ENCODE peak calls at places on chromosome 14, in seven cellular contexts. One of them, this sample, is unnamed.

GRCh38 chr14:74522740-74523139 is 29.2 kb downstream of the ISCA2 start:
- DNase-seq in Kasumi-1: no peak
- DNase-seq in MCF 10A: no peak
- DNase-seq in caudate nucleus: no peak
- DNase-seq in activated CD8-positive, alpha-beta memory T cell treated with anti-CD3 and anti-CD28 coated beads for 48 hours: no peak
- DNase-seq in nephron progenitor cell: no peak
- DNase-seq in hypothalamus: no peak
- DNase-seq in this sample: no peak

GRCh38 chr14:54857830-54858269 is 44.8 kb downstream of the GCH1 start:
- DNase-seq in Kasumi-1: peak; percentile 18
- DNase-seq in MCF 10A: no peak
- DNase-seq in caudate nucleus: no peak
- DNase-seq in activated CD8-positive, alpha-beta memory T cell treated with anti-CD3 and anti-CD28 coated beads for 48 hours: no peak
- DNase-seq in nephron progenitor cell: no peak
- DNase-seq in hypothalamus: no peak
- DNase-seq in this sample: no peak

GRCh38 chr14:70515796-70516195 is 19.0 kb downstream of the ADAM20 start:
- DNase-seq in Kasumi-1: no peak
- DNase-seq in MCF 10A: no peak
- DNase-seq in caudate nucleus: no peak
- DNase-seq in activated CD8-positive, alpha-beta memory T cell treated with anti-CD3 and anti-CD28 coated beads for 48 hours: no peak
- DNase-seq in nephron progenitor cell: no peak
- DNase-seq in hypothalamus: no peak
- DNase-seq in this sample: no peak

GRCh38 chr14:49865431-49865859 is 12.9 kb upstream of the NEMF start:
- DNase-seq in Kasumi-1: peak; percentile 55
- DNase-seq in MCF 10A: peak; percentile 74
- DNase-seq in caudate nucleus: peak; percentile 60
- DNase-seq in activated CD8-positive, alpha-beta memory T cell treated with anti-CD3 and anti-CD28 coated beads for 48 hours: peak; percentile 36
- DNase-seq in nephron progenitor cell: peak; percentile 87
- DNase-seq in hypothalamus: peak; percentile 33
- DNase-seq in this sample: peak; percentile 82

GRCh38 chr14:94904636-94905035 is 134.7 kb upstream of the GSC start:
- DNase-seq in Kasumi-1: no peak
- DNase-seq in MCF 10A: no peak
- DNase-seq in caudate nucleus: no peak
- DNase-seq in activated CD8-positive, alpha-beta memory T cell treated with anti-CD3 and anti-CD28 coated beads for 48 hours: no peak
- DNase-seq in nephron progenitor cell: no peak
- DNase-seq in hypothalamus: no peak
- DNase-seq in this sample: no peak

GRCh38 chr14:51730094-51730493 is 78.4 kb downstream of the FRMD6 start:
- DNase-seq in Kasumi-1: no peak
- DNase-seq in MCF 10A: no peak
- DNase-seq in caudate nucleus: no peak
- DNase-seq in activated CD8-positive, alpha-beta memory T cell treated with anti-CD3 and anti-CD28 coated beads for 48 hours: no peak
- DNase-seq in nephron progenitor cell: no peak
- DNase-seq in hypothalamus: no peak
- DNase-seq in this sample: no peak

GRCh38 chr14:104935026-104935650 is 10.5 kb downstream of the PLD4 start:
- DNase-seq in Kasumi-1: no peak
- DNase-seq in MCF 10A: peak; percentile 14
- DNase-seq in caudate nucleus: no peak
- DNase-seq in activated CD8-positive, alpha-beta memory T cell treated with anti-CD3 and anti-CD28 coated beads for 48 hours: no peak
- DNase-seq in nephron progenitor cell: no peak
- DNase-seq in hypothalamus: no peak
- DNase-seq in this sample: no peak

GRCh38 chr14:73719791-73720190 is 5.6 kb upstream of the PNMA1 start:
- DNase-seq in Kasumi-1: no peak
- DNase-seq in MCF 10A: no peak
- DNase-seq in caudate nucleus: no peak
- DNase-seq in activated CD8-positive, alpha-beta memory T cell treated with anti-CD3 and anti-CD28 coated beads for 48 hours: no peak
- DNase-seq in nephron progenitor cell: no peak
- DNase-seq in hypothalamus: no peak
- DNase-seq in this sample: no peak

GRCh38 chr14:78486621-78487020 is 316.4 kb downstream of the NRXN3 start:
- DNase-seq in Kasumi-1: no peak
- DNase-seq in MCF 10A: no peak
- DNase-seq in caudate nucleus: no peak
- DNase-seq in activated CD8-positive, alpha-beta memory T cell treated with anti-CD3 and anti-CD28 coated beads for 48 hours: no peak
- DNase-seq in nephron progenitor cell: no peak
- DNase-seq in hypothalamus: no peak
- DNase-seq in this sample: no peak

GRCh38 chr14:56996721-56997399 is 186.6 kb upstream of the OTX2 start:
- DNase-seq in Kasumi-1: no peak
- DNase-seq in MCF 10A: no peak
- DNase-seq in caudate nucleus: no peak
- DNase-seq in activated CD8-positive, alpha-beta memory T cell treated with anti-CD3 and anti-CD28 coated beads for 48 hours: no peak
- DNase-seq in nephron progenitor cell: no peak
- DNase-seq in hypothalamus: no peak
- DNase-seq in this sample: no peak

GRCh38 chr14:96201157-96201556 is 3.5 kb upstream of the BDKRB2 start:
- DNase-seq in Kasumi-1: no peak
- DNase-seq in MCF 10A: no peak
- DNase-seq in caudate nucleus: no peak
- DNase-seq in activated CD8-positive, alpha-beta memory T cell treated with anti-CD3 and anti-CD28 coated beads for 48 hours: no peak
- DNase-seq in nephron progenitor cell: no peak
- DNase-seq in hypothalamus: no peak
- DNase-seq in this sample: no peak

GRCh38 chr14:87343641-87344040 is 649.3 kb downstream of the GALC start:
- DNase-seq in Kasumi-1: no peak
- DNase-seq in MCF 10A: peak; percentile 10
- DNase-seq in caudate nucleus: no peak
- DNase-seq in activated CD8-positive, alpha-beta memory T cell treated with anti-CD3 and anti-CD28 coated beads for 48 hours: no peak
- DNase-seq in nephron progenitor cell: no peak
- DNase-seq in hypothalamus: no peak
- DNase-seq in this sample: no peak

GRCh38 chr14:58963873-58964597 is 224.4 kb upstream of the DAAM1 start:
- DNase-seq in Kasumi-1: no peak
- DNase-seq in MCF 10A: no peak
- DNase-seq in caudate nucleus: no peak
- DNase-seq in activated CD8-positive, alpha-beta memory T cell treated with anti-CD3 and anti-CD28 coated beads for 48 hours: no peak
- DNase-seq in nephron progenitor cell: no peak
- DNase-seq in hypothalamus: no peak
- DNase-seq in this sample: no peak

GRCh38 chr14:69346710-69347109 is 51.4 kb downstream of the ERH start:
- DNase-seq in Kasumi-1: no peak
- DNase-seq in MCF 10A: peak; percentile 38
- DNase-seq in caudate nucleus: no peak
- DNase-seq in activated CD8-positive, alpha-beta memory T cell treated with anti-CD3 and anti-CD28 coated beads for 48 hours: no peak
- DNase-seq in nephron progenitor cell: peak; percentile 75
- DNase-seq in hypothalamus: no peak
- DNase-seq in this sample: peak; percentile 79

GRCh38 chr14:91281346-91281745 is 36.8 kb upstream of the GPR68 start:
- DNase-seq in Kasumi-1: no peak
- DNase-seq in MCF 10A: peak; percentile 66
- DNase-seq in caudate nucleus: peak; percentile 37
- DNase-seq in activated CD8-positive, alpha-beta memory T cell treated with anti-CD3 and anti-CD28 coated beads for 48 hours: no peak
- DNase-seq in nephron progenitor cell: no peak
- DNase-seq in hypothalamus: no peak
- DNase-seq in this sample: no peak

GRCh38 chr14:78070344-78070743 is 99.8 kb upstream of the NRXN3 start:
- DNase-seq in Kasumi-1: no peak
- DNase-seq in MCF 10A: no peak
- DNase-seq in caudate nucleus: no peak
- DNase-seq in activated CD8-positive, alpha-beta memory T cell treated with anti-CD3 and anti-CD28 coated beads for 48 hours: no peak
- DNase-seq in nephron progenitor cell: no peak
- DNase-seq in hypothalamus: no peak
- DNase-seq in this sample: no peak

GRCh38 chr14:72000907-72001306 is 68.7 kb downstream of the RGS6 start:
- DNase-seq in Kasumi-1: no peak
- DNase-seq in MCF 10A: no peak
- DNase-seq in caudate nucleus: no peak
- DNase-seq in activated CD8-positive, alpha-beta memory T cell treated with anti-CD3 and anti-CD28 coated beads for 48 hours: no peak
- DNase-seq in nephron progenitor cell: no peak
- DNase-seq in hypothalamus: peak; percentile 53
- DNase-seq in this sample: no peak

GRCh38 chr14:24137529-24138395 is 1.8 kb downstream of the PSME1 start:
- DNase-seq in Kasumi-1: no peak
- DNase-seq in MCF 10A: no peak
- DNase-seq in caudate nucleus: no peak
- DNase-seq in activated CD8-positive, alpha-beta memory T cell treated with anti-CD3 and anti-CD28 coated beads for 48 hours: no peak
- DNase-seq in nephron progenitor cell: no peak
- DNase-seq in hypothalamus: no peak
- DNase-seq in this sample: no peak

GRCh38 chr14:104268725-104269436 is 130.5 kb downstream of the KIF26A start:
- DNase-seq in Kasumi-1: no peak
- DNase-seq in MCF 10A: no peak
- DNase-seq in caudate nucleus: no peak
- DNase-seq in activated CD8-positive, alpha-beta memory T cell treated with anti-CD3 and anti-CD28 coated beads for 48 hours: no peak
- DNase-seq in nephron progenitor cell: no peak
- DNase-seq in hypothalamus: no peak
- DNase-seq in this sample: peak; percentile 4

GRCh38 chr14:64761441-64762043 is 57.3 kb downstream of the PLEKHG3 start:
- DNase-seq in Kasumi-1: no peak
- DNase-seq in MCF 10A: no peak
- DNase-seq in caudate nucleus: no peak
- DNase-seq in activated CD8-positive, alpha-beta memory T cell treated with anti-CD3 and anti-CD28 coated beads for 48 hours: no peak
- DNase-seq in nephron progenitor cell: no peak
- DNase-seq in hypothalamus: no peak
- DNase-seq in this sample: no peak

GRCh38 chr14:38207342-38207741 is 362 bp upstream of the SSTR1 start:
- DNase-seq in Kasumi-1: no peak
- DNase-seq in MCF 10A: no peak
- DNase-seq in caudate nucleus: no peak
- DNase-seq in activated CD8-positive, alpha-beta memory T cell treated with anti-CD3 and anti-CD28 coated beads for 48 hours: no peak
- DNase-seq in nephron progenitor cell: no peak
- DNase-seq in hypothalamus: no peak
- DNase-seq in this sample: no peak

GRCh38 chr14:89004195-89004594 is 179.7 kb downstream of the TTC8 start:
- DNase-seq in Kasumi-1: no peak
- DNase-seq in MCF 10A: no peak
- DNase-seq in caudate nucleus: no peak
- DNase-seq in activated CD8-positive, alpha-beta memory T cell treated with anti-CD3 and anti-CD28 coated beads for 48 hours: no peak
- DNase-seq in nephron progenitor cell: no peak
- DNase-seq in hypothalamus: no peak
- DNase-seq in this sample: no peak

GRCh38 chr14:80055912-80056801 is 155.1 kb downstream of the DIO2 start:
- DNase-seq in Kasumi-1: peak; percentile 43
- DNase-seq in MCF 10A: peak; percentile 64
- DNase-seq in caudate nucleus: peak; percentile 37
- DNase-seq in activated CD8-positive, alpha-beta memory T cell treated with anti-CD3 and anti-CD28 coated beads for 48 hours: no peak
- DNase-seq in nephron progenitor cell: peak; percentile 37
- DNase-seq in hypothalamus: no peak
- DNase-seq in this sample: peak; percentile 20

GRCh38 chr14:52422650-52423356 is 108.7 kb downstream of the PTGER2 start:
- DNase-seq in Kasumi-1: no peak
- DNase-seq in MCF 10A: no peak
- DNase-seq in caudate nucleus: no peak
- DNase-seq in activated CD8-positive, alpha-beta memory T cell treated with anti-CD3 and anti-CD28 coated beads for 48 hours: no peak
- DNase-seq in nephron progenitor cell: no peak
- DNase-seq in hypothalamus: no peak
- DNase-seq in this sample: peak; percentile 28

GRCh38 chr14:23623962-23624361 is 12.2 kb upstream of the DHRS2 start:
- DNase-seq in Kasumi-1: no peak
- DNase-seq in MCF 10A: no peak
- DNase-seq in caudate nucleus: no peak
- DNase-seq in activated CD8-positive, alpha-beta memory T cell treated with anti-CD3 and anti-CD28 coated beads for 48 hours: no peak
- DNase-seq in nephron progenitor cell: no peak
- DNase-seq in hypothalamus: no peak
- DNase-seq in this sample: no peak

GRCh38 chr14:104267895-104268294 is 129.5 kb downstream of the KIF26A start:
- DNase-seq in Kasumi-1: no peak
- DNase-seq in MCF 10A: no peak
- DNase-seq in caudate nucleus: no peak
- DNase-seq in activated CD8-positive, alpha-beta memory T cell treated with anti-CD3 and anti-CD28 coated beads for 48 hours: no peak
- DNase-seq in nephron progenitor cell: no peak
- DNase-seq in hypothalamus: no peak
- DNase-seq in this sample: no peak